ENCODE peak calls at places on chromosomes 13 and 19, in eight cellular contexts. One of them, this sample, is unnamed.

GRCh38 chr13:70723732-70724131 is 615.5 kb upstream of the KLHL1 start:
- DNase-seq in pons: no peak
- DNase-seq in CD8-positive, alpha-beta T cell: no peak
- DNase-seq in stimulated activated CD4-positive, alpha-beta T cell treated with anti-CD3 and anti-CD28 coated beads, Interleukin-12 subunit alpha, Interleukin-12 subunit beta, amount 100 ng/mL, for 4 hours: no peak
- DNase-seq in cardiac muscle cell: peak; percentile 8
- DNase-seq in psoas muscle: no peak
- DNase-seq in left lung: no peak
- DNase-seq in nephron progenitor cell: no peak
- DNase-seq in this sample: no peak

GRCh38 chr13:50842246-50842645 is 1.2 kb downstream of the DLEU7 start:
- DNase-seq in stimulated activated CD4-positive, alpha-beta T cell treated with anti-CD3 and anti-CD28 coated beads, Interleukin-12 subunit alpha, Interleukin-12 subunit beta, amount 100 ng/mL, for 4 hours: no peak
- DNase-seq in psoas muscle: no peak
- DNase-seq in pons: no peak
- DNase-seq in cardiac muscle cell: no peak
- DNase-seq in left lung: no peak
- DNase-seq in nephron progenitor cell: no peak
- DNase-seq in CD8-positive, alpha-beta T cell: no peak
- DNase-seq in this sample: no peak

GRCh38 chr13:99281811-99282263 is 23.7 kb upstream of the GPR18 start:
- DNase-seq in psoas muscle: peak; percentile 85
- DNase-seq in pons: no peak
- DNase-seq in stimulated activated CD4-positive, alpha-beta T cell treated with anti-CD3 and anti-CD28 coated beads, Interleukin-12 subunit alpha, Interleukin-12 subunit beta, amount 100 ng/mL, for 4 hours: no peak
- DNase-seq in CD8-positive, alpha-beta T cell: no peak
- DNase-seq in left lung: peak; percentile 91
- DNase-seq in nephron progenitor cell: no peak
- DNase-seq in cardiac muscle cell: no peak
- DNase-seq in this sample: no peak

GRCh38 chr13:35978607-35979316 is 152.4 kb downstream of the DCLK1 start:
- DNase-seq in CD8-positive, alpha-beta T cell: no peak
- DNase-seq in pons: peak; percentile 75
- DNase-seq in psoas muscle: no peak
- DNase-seq in left lung: no peak
- DNase-seq in cardiac muscle cell: peak; percentile 55
- DNase-seq in stimulated activated CD4-positive, alpha-beta T cell treated with anti-CD3 and anti-CD28 coated beads, Interleukin-12 subunit alpha, Interleukin-12 subunit beta, amount 100 ng/mL, for 4 hours: no peak
- DNase-seq in nephron progenitor cell: peak; percentile 55
- DNase-seq in this sample: no peak

GRCh38 chr13:72651196-72651595 is 76.2 kb downstream of the MZT1 start:
- DNase-seq in left lung: no peak
- DNase-seq in pons: peak; percentile 28
- DNase-seq in nephron progenitor cell: no peak
- DNase-seq in cardiac muscle cell: peak; percentile 37
- DNase-seq in psoas muscle: no peak
- DNase-seq in stimulated activated CD4-positive, alpha-beta T cell treated with anti-CD3 and anti-CD28 coated beads, Interleukin-12 subunit alpha, Interleukin-12 subunit beta, amount 100 ng/mL, for 4 hours: no peak
- DNase-seq in CD8-positive, alpha-beta T cell: no peak
- DNase-seq in this sample: no peak

GRCh38 chr13:20391597-20392452 is 133.8 kb downstream of the CRYL1 start:
- DNase-seq in CD8-positive, alpha-beta T cell: no peak
- DNase-seq in cardiac muscle cell: no peak
- DNase-seq in stimulated activated CD4-positive, alpha-beta T cell treated with anti-CD3 and anti-CD28 coated beads, Interleukin-12 subunit alpha, Interleukin-12 subunit beta, amount 100 ng/mL, for 4 hours: no peak
- DNase-seq in pons: no peak
- DNase-seq in left lung: no peak
- DNase-seq in nephron progenitor cell: peak; percentile 14
- DNase-seq in psoas muscle: no peak
- DNase-seq in this sample: no peak

GRCh38 chr13:24050292-24050711 is 110.2 kb upstream of the SPATA13 start:
- DNase-seq in CD8-positive, alpha-beta T cell: no peak
- DNase-seq in pons: peak; percentile 81
- DNase-seq in cardiac muscle cell: no peak
- DNase-seq in psoas muscle: no peak
- DNase-seq in left lung: peak; percentile 79
- DNase-seq in nephron progenitor cell: no peak
- DNase-seq in stimulated activated CD4-positive, alpha-beta T cell treated with anti-CD3 and anti-CD28 coated beads, Interleukin-12 subunit alpha, Interleukin-12 subunit beta, amount 100 ng/mL, for 4 hours: no peak
- DNase-seq in this sample: no peak

GRCh38 chr19:51664997-51665396 is 18.4 kb upstream of the SIGLEC14 start:
- DNase-seq in CD8-positive, alpha-beta T cell: no peak
- DNase-seq in nephron progenitor cell: no peak
- DNase-seq in stimulated activated CD4-positive, alpha-beta T cell treated with anti-CD3 and anti-CD28 coated beads, Interleukin-12 subunit alpha, Interleukin-12 subunit beta, amount 100 ng/mL, for 4 hours: no peak
- DNase-seq in left lung: no peak
- DNase-seq in pons: no peak
- DNase-seq in psoas muscle: no peak
- DNase-seq in cardiac muscle cell: no peak
- DNase-seq in this sample: no peak

GRCh38 chr19:39199025-39199424 is 2.3 kb downstream of the NCCRP1 start:
- DNase-seq in psoas muscle: no peak
- DNase-seq in pons: peak; percentile 52
- DNase-seq in left lung: no peak
- DNase-seq in CD8-positive, alpha-beta T cell: no peak
- DNase-seq in cardiac muscle cell: peak; percentile 41
- DNase-seq in nephron progenitor cell: peak; percentile 77
- DNase-seq in stimulated activated CD4-positive, alpha-beta T cell treated with anti-CD3 and anti-CD28 coated beads, Interleukin-12 subunit alpha, Interleukin-12 subunit beta, amount 100 ng/mL, for 4 hours: no peak
- DNase-seq in this sample: no peak

GRCh38 chr19:55261671-55262126 is 2.9 kb upstream of the PPP6R1 start:
- DNase-seq in psoas muscle: no peak
- DNase-seq in cardiac muscle cell: no peak
- DNase-seq in nephron progenitor cell: no peak
- DNase-seq in stimulated activated CD4-positive, alpha-beta T cell treated with anti-CD3 and anti-CD28 coated beads, Interleukin-12 subunit alpha, Interleukin-12 subunit beta, amount 100 ng/mL, for 4 hours: no peak
- DNase-seq in CD8-positive, alpha-beta T cell: no peak
- DNase-seq in left lung: no peak
- DNase-seq in pons: no peak
- DNase-seq in this sample: no peak

GRCh38 chr19:43610493-43610892 is 1.4 kb upstream of the SRRM5 start:
- DNase-seq in nephron progenitor cell: no peak
- DNase-seq in cardiac muscle cell: no peak
- DNase-seq in pons: no peak
- DNase-seq in CD8-positive, alpha-beta T cell: no peak
- DNase-seq in stimulated activated CD4-positive, alpha-beta T cell treated with anti-CD3 and anti-CD28 coated beads, Interleukin-12 subunit alpha, Interleukin-12 subunit beta, amount 100 ng/mL, for 4 hours: no peak
- DNase-seq in left lung: no peak
- DNase-seq in psoas muscle: no peak
- DNase-seq in this sample: no peak

This sample was measured in esophagus muscularis mucosa.